ENCODE peak calls at places on chromosomes 13 and 19, in five cellular contexts. A is CD4-positive, alpha-beta memory T cell; P is heart left ventricle; Y is adrenal gland; X is heart right ventricle. G is an unnamed sample.

GRCh38 chr19:4035582-4035981 is 28.0 kb downstream of the PIAS4 start:
- DNase-seq in A (no peak), P (no peak), Y (no peak), X (no peak), G (no peak)

GRCh38 chr13:25901460-25902376 is 150.1 kb downstream of the SHISA2 start:
- DNase-seq in A (peak), P (no peak), Y (no peak), X (no peak), G (no peak)

GRCh38 chr13:32153056-32153455 is 121.5 kb downstream of the FRY start:
- DNase-seq in A (no peak), P (no peak), Y (no peak), X (no peak), G (no peak)

GRCh38 chr19:7663711-7664110 is 5.1 kb upstream of the RETN start:
- DNase-seq in A (no peak), P (no peak), Y (no peak), X (no peak), G (no peak)

GRCh38 chr19:1214299-1214861 is 8.8 kb downstream of the STK11 start:
- DNase-seq in A (no peak), P (peak), Y (no peak), X (no peak), G (no peak)

GRCh38 chr19:14433454-14434156 is 499 bp downstream of the PKN1 start:
- DNase-seq in A (peak), P (peak), Y (no peak), X (peak), G (no peak)

GRCh38 chr19:8811315-8812172 is 20.6 kb downstream of the ZNF558 start:
- DNase-seq in A (no peak), P (no peak), Y (no peak), X (no peak), G (no peak)

GRCh38 chr19:12314553-12314952 is 18.9 kb downstream of the ZNF563 start:
- DNase-seq in A (no peak), P (no peak), Y (no peak), X (no peak), G (no peak)

GRCh38 chr19:6516018-6516658 is 14.0 kb upstream of the TUBB4A start:
- DNase-seq in A (peak), P (peak), Y (peak), X (peak), G (peak)

GRCh38 chr19:2578391-2578826 is 102.5 kb downstream of the GADD45B start:
- DNase-seq in A (no peak), P (no peak), Y (peak), X (no peak), G (no peak)

GRCh38 chr13:91544723-91545122 is 146.3 kb downstream of the GPC5 start:
- DNase-seq in A (no peak), P (no peak), Y (no peak), X (no peak), G (no peak)

GRCh38 chr13:19159181-19159580 is 22.4 kb downstream of the TUBA3C start:
- DNase-seq in A (no peak), P (no peak), Y (no peak), X (no peak), G (peak)

GRCh38 chr19:27966390-27966816 is 1246.5 kb downstream of the UQCRFS1 start:
- DNase-seq in A (no peak), P (no peak), Y (no peak), X (no peak), G (no peak)

GRCh38 chr19:14031719-14032480 is at the start of gene IL27RA:
- DNase-seq in A (peak), P (peak), Y (peak), X (peak), G (no peak)

GRCh38 chr13:35818577-35819165 is 312.5 kb downstream of the DCLK1 start:
- DNase-seq in A (no peak), P (no peak), Y (no peak), X (no peak), G (no peak)

GRCh38 chr19:46618670-46619231 is 6.1 kb downstream of the PTGIR start:
- DNase-seq in A (no peak), P (peak), Y (no peak), X (no peak), G (no peak)

GRCh38 chr19:33758541-33759013 is 38.1 kb upstream of the KCTD15 start:
- DNase-seq in A (no peak), P (no peak), Y (no peak), X (no peak), G (no peak)

GRCh38 chr13:48514776-48515175 is 18.1 kb downstream of the RCBTB2 start:
- DNase-seq in A (no peak), P (no peak), Y (no peak), X (no peak), G (no peak)

GRCh38 chr13:96966415-96967102 is 27.7 kb downstream of the OXGR1 start:
- DNase-seq in A (no peak), P (no peak), Y (no peak), X (no peak), G (no peak)

GRCh38 chr19:9431475-9431874 is 3.9 kb downstream of the ZNF266 start:
- DNase-seq in A (peak), P (no peak), Y (peak), X (peak), G (no peak)

GRCh38 chr19:29845576-29846176 is 33.9 kb downstream of the CCNE1 start:
- DNase-seq in A (no peak), P (no peak), Y (peak), X (peak), G (peak)

GRCh38 chr13:101341464-101341863 is 74.8 kb downstream of the NALCN start:
- DNase-seq in A (no peak), P (no peak), Y (no peak), X (no peak), G (no peak)

GRCh38 chr13:41848435-41849255 is 112.3 kb downstream of the VWA8 start:
- DNase-seq in A (no peak), P (no peak), Y (peak), X (no peak), G (no peak)

GRCh38 chr13:50940509-50940908 is 30.9 kb downstream of the RNASEH2B start:
- DNase-seq in A (no peak), P (no peak), Y (no peak), X (no peak), G (no peak)

GRCh38 chr19:22257916-22258315 is 28.3 kb upstream of the ZNF729 start:
- DNase-seq in A (no peak), P (no peak), Y (no peak), X (no peak), G (no peak)

GRCh38 chr13:47417485-47417884 is 520.6 kb upstream of the HTR2A start:
- DNase-seq in A (no peak), P (no peak), Y (no peak), X (no peak), G (no peak)

GRCh38 chr13:59103004-59103768 is 1060.5 kb downstream of the DIAPH3 start:
- DNase-seq in A (no peak), P (no peak), Y (no peak), X (no peak), G (no peak)

GRCh38 chr19:52270266-52270885 is 989 bp downstream of the ZNF766 start:
- DNase-seq in A (peak), P (no peak), Y (peak), X (no peak), G (no peak)

GRCh38 chr13:87820221-87820620 is 149.1 kb downstream of the SLITRK5 start:
- DNase-seq in A (no peak), P (no peak), Y (no peak), X (no peak), G (no peak)

GRCh38 chr13:33218020-33218419 is 67.5 kb downstream of the STARD13 start:
- DNase-seq in A (no peak), P (no peak), Y (no peak), X (no peak), G (no peak)

GRCh38 chr19:4009990-4010807 is 2.7 kb downstream of the PIAS4 start:
- DNase-seq in A (no peak), P (no peak), Y (peak), X (no peak), G (no peak)

GRCh38 chr13:30133976-30134375 is 173.4 kb downstream of the KATNAL1 start:
- DNase-seq in A (no peak), P (no peak), Y (peak), X (no peak), G (no peak)

GRCh38 chr13:30463820-30464495 is 1.8 kb downstream of the HMGB1 start:
- DNase-seq in A (peak), P (peak), Y (peak), X (peak), G (peak)

GRCh38 chr19:6066661-6067646 is 43.3 kb downstream of the RFX2 start:
- DNase-seq in A (peak), P (peak), Y (peak), X (peak), G (peak)

GRCh38 chr13:57212989-57213388 is 46.0 kb downstream of the PRR20E start:
- DNase-seq in A (no peak), P (no peak), Y (no peak), X (no peak), G (no peak)

GRCh38 chr13:76868451-76868850 is 17.8 kb downstream of the KCTD12 start:
- DNase-seq in A (no peak), P (no peak), Y (no peak), X (no peak), G (no peak)

GRCh38 chr13:37587236-37587635 is 11.3 kb downstream of the POSTN start:
- DNase-seq in A (no peak), P (no peak), Y (no peak), X (peak), G (no peak)

GRCh38 chr19:48642862-48643261 is 3.1 kb downstream of the CA11 start:
- DNase-seq in A (no peak), P (no peak), Y (no peak), X (no peak), G (no peak)
- H3K4me3 ChIP-seq in A (no peak), P (no peak), Y (no peak), X (no peak), G (no peak)

DNA sequence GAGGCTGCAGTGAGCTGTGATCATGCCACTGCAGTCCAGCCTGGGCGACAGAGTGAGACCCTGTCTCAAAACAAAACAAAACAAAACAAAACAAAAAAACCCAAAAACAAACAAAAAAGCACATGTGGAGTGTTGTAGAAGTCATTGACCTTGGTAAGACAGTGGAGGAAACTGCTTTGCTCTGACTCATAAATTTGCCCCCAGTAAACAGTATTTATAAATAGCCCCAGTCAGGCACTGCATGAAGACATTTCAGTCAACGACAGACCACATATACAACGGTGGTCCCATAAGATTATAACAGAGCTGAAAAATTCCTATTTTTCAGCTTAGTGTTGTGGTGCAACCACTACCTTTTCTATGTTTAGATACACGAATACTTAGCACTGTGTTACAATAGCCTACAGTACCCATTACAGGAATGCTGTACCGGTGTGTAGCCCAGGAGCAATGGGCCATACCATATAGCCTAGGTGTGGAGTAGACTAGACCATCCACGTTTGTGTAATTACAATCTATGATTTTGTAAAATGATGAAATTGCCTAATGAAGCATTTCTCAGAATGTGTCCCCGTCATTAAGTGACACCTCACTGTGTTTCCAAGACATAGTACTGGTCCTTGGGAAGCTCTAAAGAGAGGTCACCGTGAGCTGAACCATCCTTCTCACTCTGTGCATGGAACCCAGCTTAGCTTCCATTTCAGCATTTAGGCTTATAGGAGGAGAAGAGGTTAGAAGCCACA is 1.1 kb downstream of the ARL11 start:
- DNase-seq in A (no peak), P (no peak), Y (no peak), X (no peak), G (no peak)
- H3K27ac ChIP-seq in A (no peak), P (no peak), Y (no peak), X (no peak), G (peak)

DNA sequence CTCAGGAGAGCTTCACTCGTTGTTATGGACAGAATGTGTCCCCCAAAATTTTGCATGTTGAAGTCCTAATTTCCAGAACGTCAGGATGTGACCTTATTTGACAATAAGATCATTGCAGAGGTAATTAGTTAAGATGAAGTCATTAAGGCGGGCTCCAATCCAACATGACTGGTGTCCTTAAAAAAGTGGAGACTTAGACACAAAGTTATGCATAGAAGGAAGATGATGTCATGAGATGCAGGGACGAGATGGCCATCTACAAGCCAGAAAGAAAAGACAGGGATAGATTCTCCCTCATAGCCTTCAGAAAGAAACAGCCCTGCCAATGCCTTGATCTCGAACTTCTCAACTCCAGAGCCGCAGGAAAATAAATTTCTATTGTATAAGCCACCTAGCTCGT is 25.7 kb upstream of the SPATA13 start:
- DNase-seq in A (no peak), P (no peak), Y (no peak), X (no peak), G (no peak)
- H3K4me3 ChIP-seq in A (no peak), P (no peak), Y (no peak), X (no peak), G (no peak)

GRCh38 chr19:17846146-17846545 is 1.6 kb downstream of the JAK3 start:
- DNase-seq in A (peak), P (no peak), Y (no peak), X (no peak), G (no peak)

GRCh38 chr19:17848598-17849292 is 963 bp upstream of the JAK3 start:
- DNase-seq in A (no peak), P (no peak), Y (no peak), X (no peak), G (no peak)

GRCh38 chr19:17843428-17843827 is 4.4 kb downstream of the JAK3 start:
- DNase-seq in A (no peak), P (no peak), Y (no peak), X (no peak), G (no peak)

GRCh38 chr19:17843908-17844490 is 3.8 kb downstream of the JAK3 start:
- DNase-seq in A (no peak), P (no peak), Y (no peak), X (no peak), G (no peak)

DNA sequence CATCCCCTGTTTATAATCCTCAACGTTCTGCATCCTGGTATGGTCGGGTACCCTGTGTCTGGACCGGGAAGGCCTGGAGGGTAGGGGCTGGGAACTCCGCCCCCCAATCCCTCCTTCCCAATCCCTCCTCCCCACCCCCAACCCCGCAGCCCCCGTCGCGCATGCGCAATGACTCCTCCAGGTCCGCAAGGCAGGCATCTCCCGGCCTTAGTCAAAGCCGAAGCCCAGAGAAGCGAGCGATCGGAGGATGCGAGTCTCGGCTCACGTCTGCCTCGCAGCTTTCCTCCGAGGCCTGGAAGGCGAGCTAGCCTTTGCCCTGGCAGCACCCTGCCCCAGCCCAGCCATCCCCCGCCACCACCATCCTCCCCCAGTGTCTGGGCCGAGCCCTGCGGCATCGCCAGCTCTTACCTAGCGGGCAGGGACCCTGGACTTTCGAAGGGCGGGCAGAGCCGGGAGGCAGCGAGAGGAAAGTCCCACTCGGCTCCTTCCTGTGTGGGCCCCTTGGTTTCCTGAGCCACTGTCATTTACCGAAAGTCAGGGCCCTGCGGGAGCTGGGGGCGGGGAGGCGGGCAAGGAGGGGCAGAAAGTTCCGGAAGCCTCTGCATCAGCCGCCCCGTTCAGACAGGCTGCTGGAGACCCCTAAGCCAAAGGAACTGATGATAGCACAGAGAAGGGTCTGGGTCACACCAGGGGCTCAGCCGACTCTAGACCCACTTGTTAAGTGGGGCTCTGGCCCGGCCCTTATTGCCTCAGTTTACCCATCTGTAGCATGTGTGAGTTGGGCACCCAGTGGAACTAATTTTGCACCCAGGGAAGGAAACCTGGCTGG is at the start of gene JAK3:
- DNase-seq in A (peak), P (peak), Y (peak), X (peak), G (no peak)
- H3K27ac ChIP-seq in A (peak), P (peak), Y (peak), X (peak), G (peak)

GRCh38 chr19:49363265-49364082 is at the start of gene DKKL1:
- DNase-seq in A (peak), P (peak), Y (peak), X (peak), G (peak)
- H3K4me3 ChIP-seq in A (peak), P (peak), Y (peak), X (peak), G (peak)

DNA sequence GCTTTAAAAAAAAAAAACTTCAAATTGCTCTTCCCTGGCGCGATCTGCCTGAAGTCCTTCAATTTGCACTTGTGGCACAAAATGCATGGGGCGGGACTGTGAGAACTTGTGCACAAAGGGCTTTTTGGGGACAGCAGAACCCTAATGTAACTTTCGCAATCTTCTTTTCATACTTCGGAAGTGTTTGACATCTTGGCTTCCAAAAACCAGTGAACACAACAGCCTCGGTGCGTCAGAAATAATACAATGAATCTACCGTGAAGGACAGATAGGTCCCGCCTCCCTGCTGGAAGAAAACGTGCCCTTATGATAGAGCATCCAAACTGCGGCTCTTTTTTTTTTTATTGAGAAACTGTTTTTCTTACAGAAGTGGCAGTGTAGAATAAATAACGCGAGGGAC is 36.6 kb downstream of the KLF2 start:
- DNase-seq in A (no peak), P (peak), Y (no peak), X (no peak), G (no peak)
- H3K27ac ChIP-seq in A (no peak), P (no peak), Y (no peak), X (no peak), G (no peak)

DNA sequence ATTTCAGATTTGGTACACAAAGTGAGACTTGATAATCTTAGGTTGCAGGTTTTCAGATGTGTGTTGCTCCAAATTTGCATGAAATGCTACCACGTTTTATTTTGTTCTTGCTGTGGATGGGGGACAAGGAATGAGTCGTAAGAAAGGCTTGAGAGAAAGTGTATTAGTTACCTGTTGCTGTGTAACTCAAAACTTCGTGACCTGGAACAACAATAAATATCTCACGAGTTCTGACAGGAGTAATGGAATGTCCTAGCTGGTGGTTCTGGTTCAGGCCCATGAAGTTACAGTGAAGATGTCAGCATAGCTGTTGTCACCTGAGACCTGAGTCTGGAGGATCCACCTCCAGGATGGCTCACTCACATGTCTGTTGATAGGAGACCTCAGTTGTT is 1.2 kb downstream of the ZNF8 start:
- DNase-seq in A (no peak), P (no peak), Y (no peak), X (no peak), G (no peak)
- H3K4me3 ChIP-seq in A (no peak), P (peak), Y (no peak), X (peak), G (peak)